ENCODE peak calls at places on chromosomes 7 and 10, in seven cellular contexts. Y is fibroblast of lung, N is sigmoid colon, A is body of pancreas, S is AG10803, O is retinal pigment epithelial cell, M is fibroblast of mammary gland. C is an unnamed sample.

GRCh38 chr7:151306860-151307259 is 34.8 kb upstream of the NUB1 start:
- DNase-seq in A (no peak), Y (no peak), S (no peak), M (no peak), O (no peak), N (no peak), C (no peak)

GRCh38 chr7:101519324-101520017 is 109.6 kb downstream of the MYL10 start:
- DNase-seq in O (no peak), Y (peak), N (no peak), A (no peak), M (peak), S (peak), C (peak)

GRCh38 chr10:43320226-43320625 is 51.2 kb upstream of the FXYD4 start:
- DNase-seq in Y (no peak), N (no peak), A (no peak), M (no peak), O (no peak), S (no peak), C (no peak)

GRCh38 chr10:122139226-122139625 is 131.9 kb upstream of the BTBD16 start:
- DNase-seq in A (no peak), O (no peak), S (no peak), Y (no peak), N (no peak), M (no peak), C (no peak)

GRCh38 chr10:75408911-75409885 is 7.6 kb upstream of the ZNF503 start:
- DNase-seq in N (peak), Y (no peak), S (peak), O (no peak), A (peak), M (peak), C (no peak)

GRCh38 chr10:87658383-87658795 is 1.3 kb upstream of the PAPSS2 start:
- DNase-seq in N (no peak), Y (no peak), O (no peak), A (no peak), M (no peak), S (no peak), C (no peak)

GRCh38 chr10:71767420-71768035 is 5.8 kb downstream of the VSIR start:
- DNase-seq in M (peak), S (peak), A (no peak), Y (peak), O (no peak), N (no peak), C (no peak)

GRCh38 chr7:11239311-11239710 is 265.6 kb downstream of the PHF14 start:
- DNase-seq in M (no peak), A (no peak), N (no peak), S (peak), O (no peak), Y (peak), C (no peak)

GRCh38 chr10:113131611-113132330 is 181.7 kb downstream of the TCF7L2 start:
- DNase-seq in S (peak), M (peak), N (no peak), Y (peak), O (peak), A (no peak), C (no peak)

GRCh38 chr7:92064414-92065029 is 69.8 kb downstream of the CYP51A1 start:
- DNase-seq in O (no peak), A (no peak), N (no peak), S (no peak), M (no peak), Y (no peak), C (no peak)

GRCh38 chr10:46106410-46107255 is 60.6 kb upstream of the MSMB start:
- DNase-seq in M (peak), Y (peak), A (peak), O (no peak), S (peak), N (peak), C (no peak)

GRCh38 chr7:149369497-149369896 is 91.4 kb downstream of the ZNF777 start:
- DNase-seq in A (no peak), S (no peak), N (no peak), M (no peak), Y (no peak), O (no peak), C (no peak)

GRCh38 chr10:94294168-94294567 is 68.6 kb downstream of the NOC3L start:
- DNase-seq in S (no peak), Y (no peak), O (no peak), N (no peak), A (no peak), M (no peak), C (no peak)

GRCh38 chr7:155764432-155764798 is 47.8 kb downstream of the SHH start:
- DNase-seq in A (no peak), M (no peak), N (no peak), S (no peak), Y (no peak), O (no peak), C (no peak)

GRCh38 chr7:51180092-51180491 is 136.5 kb downstream of the COBL start:
- DNase-seq in S (no peak), Y (no peak), N (no peak), A (no peak), O (no peak), M (no peak), C (no peak)

GRCh38 chr7:158507917-158508316 is 79.7 kb downstream of the PTPRN2 start:
- DNase-seq in M (no peak), S (no peak), N (no peak), A (no peak), Y (no peak), O (no peak), C (no peak)

GRCh38 chr7:98236366-98237185 is 15.5 kb downstream of the TECPR1 start:
- DNase-seq in S (no peak), A (no peak), N (no peak), Y (no peak), M (no peak), O (no peak), C (no peak)

GRCh38 chr10:6035101-6035834 is 26.9 kb downstream of the IL2RA start:
- DNase-seq in S (no peak), N (peak), O (no peak), Y (no peak), A (no peak), M (no peak), C (no peak)

GRCh38 chr10:53430974-53431373 is 658.4 kb upstream of the MBL2 start:
- DNase-seq in A (no peak), N (no peak), Y (no peak), S (no peak), M (no peak), O (no peak), C (no peak)

GRCh38 chr10:10293431-10293830 is 724.2 kb upstream of the CELF2 start:
- DNase-seq in A (no peak), N (no peak), S (no peak), M (peak), O (no peak), Y (peak), C (no peak)

GRCh38 chr10:6759961-6760360 is 179.9 kb upstream of the PRKCQ start:
- DNase-seq in M (no peak), S (no peak), O (no peak), Y (no peak), N (no peak), A (no peak), C (no peak)

GRCh38 chr10:110577056-110577455 is 9.6 kb downstream of the SMC3 start:
- DNase-seq in M (no peak), Y (peak), S (no peak), O (no peak), A (no peak), N (no peak), C (no peak)

GRCh38 chr10:125625586-125625985 is 57.4 kb downstream of the TEX36 start:
- DNase-seq in Y (no peak), A (no peak), S (no peak), M (no peak), N (no peak), O (no peak), C (no peak)

GRCh38 chr7:116210345-116211005 is at the start of gene TES:
- DNase-seq in O (no peak), S (peak), A (peak), M (no peak), N (peak), Y (peak), C (no peak)

GRCh38 chr7:67917118-67917755 is 920.6 kb downstream of the TYW1 start:
- DNase-seq in O (no peak), M (no peak), S (no peak), Y (no peak), N (no peak), A (no peak), C (no peak)

GRCh38 chr10:43188702-43189101 is 50.5 kb downstream of the CSGALNACT2 start:
- DNase-seq in M (peak), N (no peak), A (no peak), S (peak), O (no peak), Y (peak), C (no peak)

GRCh38 chr10:132448248-132448731 is 51.3 kb downstream of the PWWP2B start:
- DNase-seq in Y (peak), S (peak), A (peak), O (no peak), M (peak), N (no peak), C (no peak)

GRCh38 chr10:15791816-15792524 is 68.3 kb downstream of the MINDY3 start:
- DNase-seq in Y (peak), M (peak), A (no peak), N (peak), O (no peak), S (peak), C (no peak)

GRCh38 chr10:101301111-101301731 is 52.7 kb upstream of the BTRC start:
- DNase-seq in Y (peak), A (peak), M (peak), O (no peak), S (peak), N (no peak), C (no peak)

GRCh38 chr7:152462995-152463713 is 27.4 kb upstream of the KMT2C start:
- DNase-seq in M (peak), O (peak), Y (peak), A (no peak), S (peak), N (no peak), C (peak)

GRCh38 chr10:7296648-7297047 is 114.2 kb downstream of the SFMBT2 start:
- DNase-seq in M (no peak), A (no peak), O (no peak), S (no peak), Y (no peak), N (no peak), C (no peak)

GRCh38 chr10:48708144-48708543 is 23.5 kb downstream of the WDFY4 start:
- DNase-seq in M (no peak), N (no peak), A (no peak), O (no peak), S (peak), Y (no peak), C (no peak)

GRCh38 chr7:43318188-43318587 is 205.7 kb downstream of the HECW1 start:
- DNase-seq in M (no peak), S (peak), O (no peak), A (no peak), N (no peak), Y (peak), C (no peak)
- TF ChIP-seq CTCF in M (no peak), S (no peak), O (no peak), A (no peak), N (no peak), Y (no peak), C (no peak)

GRCh38 chr7:1646957-1647891 is 22.9 kb upstream of the ELFN1 start:
- DNase-seq in O (no peak), Y (peak), A (no peak), M (peak), N (no peak), S (peak), C (no peak)

GRCh38 chr7:1650363-1651030 is 19.6 kb upstream of the ELFN1 start:
- DNase-seq in N (no peak), A (no peak), Y (no peak), O (no peak), M (no peak), S (no peak), C (no peak)

GRCh38 chr7:1649751-1650326 is 20.2 kb upstream of the ELFN1 start:
- DNase-seq in N (no peak), A (no peak), S (no peak), M (no peak), Y (no peak), O (no peak), C (no peak)

GRCh38 chr7:1646391-1646790 is 23.7 kb upstream of the ELFN1 start:
- DNase-seq in M (no peak), A (no peak), N (no peak), O (no peak), Y (no peak), S (no peak), C (no peak)

GRCh38 chr7:1647961-1648631 is 22.0 kb upstream of the ELFN1 start:
- DNase-seq in M (no peak), N (no peak), A (peak), Y (no peak), S (no peak), O (no peak), C (no peak)
- H3K4me3 ChIP-seq in M (no peak), N (no peak), A (no peak), Y (no peak), S (no peak), O (no peak), C (no peak)

GRCh38 chr10:77837925-77838595 is 88.5 kb downstream of the DLG5 start:
- DNase-seq in S (no peak), N (no peak), M (no peak), A (no peak), O (no peak), Y (no peak), C (no peak)
- TF ChIP-seq CTCF in S (no peak), N (no peak), M (no peak), A (no peak), O (no peak), Y (no peak), C (no peak)

DNA sequence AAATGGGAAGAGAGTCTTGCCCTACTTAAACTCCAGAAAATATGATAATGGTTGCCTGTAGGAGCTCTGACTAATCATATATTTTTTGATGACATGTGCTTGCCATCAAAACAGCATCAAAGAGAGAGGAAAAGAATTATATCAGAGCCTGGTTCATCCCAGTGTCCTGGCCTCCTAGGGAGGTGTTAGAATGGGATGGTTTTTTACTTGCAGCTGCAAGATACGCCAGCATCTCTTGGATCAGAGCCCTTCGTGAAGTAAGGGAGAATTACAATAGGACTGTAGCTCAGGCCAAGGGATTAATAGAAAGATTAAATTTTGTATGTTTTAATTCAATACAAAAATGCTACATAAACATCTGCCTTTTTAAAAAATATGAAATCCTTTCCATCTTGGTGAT is 177.6 kb upstream of the HDAC9 start:
- DNase-seq in A (no peak), Y (no peak), M (no peak), S (no peak), N (no peak), O (no peak), C (no peak)
- H3K4me3 ChIP-seq in A (no peak), Y (no peak), M (no peak), S (no peak), N (no peak), O (no peak), C (no peak)

GRCh38 chr7:40043164-40043563 is 91.3 kb downstream of the MPLKIP start:
- DNase-seq in A (no peak), N (no peak), M (no peak), O (no peak), Y (no peak), S (no peak), C (no peak)

DNA sequence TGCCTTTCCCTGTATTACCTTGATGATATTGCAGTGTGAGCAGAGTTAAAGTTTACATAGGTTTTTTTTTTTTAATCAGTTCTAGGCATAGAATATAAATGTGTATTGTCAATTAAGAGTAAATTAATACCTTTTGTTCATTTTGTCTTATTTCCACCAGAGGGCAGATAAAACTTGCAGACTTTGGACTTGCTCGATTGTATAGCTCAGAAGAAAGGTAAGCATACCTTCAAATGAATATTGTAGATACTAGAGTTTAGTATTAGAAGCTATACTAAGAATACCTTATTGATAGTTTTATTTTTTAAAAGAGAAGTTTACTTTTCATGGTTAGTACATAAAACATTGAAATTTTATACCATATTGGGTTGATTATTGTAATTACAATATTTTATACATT is 86.8 kb downstream of the MPLKIP start:
- DNase-seq in M (no peak), A (no peak), N (no peak), Y (no peak), S (no peak), O (no peak), C (no peak)
- TF ChIP-seq CTCF in M (peak), A (no peak), N (no peak), Y (peak), S (peak), O (peak), C (no peak)

DNA sequence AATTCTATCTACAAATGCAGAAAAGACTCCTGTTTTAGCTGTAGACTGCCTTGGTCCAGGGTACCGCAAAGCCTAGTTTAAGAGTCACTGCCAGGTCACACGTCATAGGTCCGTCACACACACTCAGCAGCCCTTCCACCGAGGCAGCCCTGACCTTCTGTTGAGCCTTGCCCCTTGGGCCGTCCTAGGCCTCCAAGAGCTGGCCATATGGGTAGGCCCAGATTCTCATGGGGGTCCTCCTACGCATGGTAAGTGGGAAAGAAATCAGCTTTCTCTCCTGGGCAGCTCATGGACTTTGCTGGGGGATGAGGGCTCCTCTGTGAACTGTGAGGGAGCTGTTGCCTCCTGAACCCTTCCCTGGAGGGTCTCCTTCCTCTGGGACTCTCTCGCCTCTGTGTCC is 19.8 kb upstream of the PIK3AP1 start:
- DNase-seq in M (no peak), Y (no peak), A (no peak), N (no peak), S (no peak), O (no peak), C (no peak)
- H3K4me3 ChIP-seq in M (no peak), Y (no peak), A (no peak), N (no peak), S (no peak), O (no peak), C (no peak)

DNA sequence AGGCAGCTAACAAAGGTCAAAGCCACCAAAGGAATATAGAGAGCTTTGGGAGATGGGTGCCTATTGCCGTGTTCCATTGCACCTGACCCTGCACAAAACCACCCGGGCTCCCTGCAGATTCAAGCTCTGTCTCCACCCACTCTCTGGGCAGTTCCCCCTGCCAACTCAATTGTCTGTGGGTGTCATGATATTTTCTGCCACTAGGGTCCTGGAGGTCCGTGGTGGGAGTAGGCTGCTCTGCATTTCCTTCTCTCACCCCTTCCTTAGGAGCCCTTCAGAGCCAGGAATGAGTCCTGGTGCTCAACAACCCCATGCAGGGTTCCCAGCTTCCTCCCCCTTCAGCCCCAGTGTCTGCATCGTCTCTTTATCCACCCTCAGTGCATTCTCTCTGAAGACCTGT is 34.1 kb downstream of the PNLIPRP2 start:
- DNase-seq in O (no peak), S (no peak), M (no peak), N (no peak), A (no peak), Y (no peak), C (no peak)
- TF ChIP-seq CTCF in O (peak), S (peak), M (peak), N (no peak), A (peak), Y (no peak), C (peak)

GRCh38 chr7:78020131-78020873 is 221.7 kb downstream of the PHTF2 start:
- DNase-seq in A (peak), S (peak), M (peak), Y (peak), N (peak), O (peak), C (peak)
- H3K4me3 ChIP-seq in A (peak), S (peak), M (peak), Y (peak), N (peak), O (peak), C (peak)

C was measured in HFF-Myc.